ENCODE peak calls at places on chromosomes 3 and 15, in seven cellular contexts. L is esophagus muscularis mucosa, R is BJ, T is endothelial cell, K is uterus, F is heart right ventricle, I is sigmoid colon. Y is an unnamed sample.

GRCh38 chr15:60584355-60585023 is 105.5 kb upstream of the ICE2 start:
- DNase-seq in L (no peak), K (no peak), T (no peak), I (no peak), R (no peak), F (no peak), Y (no peak)

GRCh38 chr15:80856400-80856799 is 77.2 kb downstream of the CEMIP start:
- DNase-seq in I (no peak), R (no peak), F (no peak), L (no peak), K (no peak), T (no peak), Y (no peak)

GRCh38 chr15:56148099-56148498 is 95.6 kb downstream of the RFX7 start:
- DNase-seq in I (no peak), K (no peak), F (no peak), T (no peak), R (no peak), L (no peak), Y (no peak)

GRCh38 chr3:144801890-144802289 is 830.3 kb downstream of the DIPK2A start:
- DNase-seq in K (no peak), T (no peak), F (no peak), R (no peak), I (no peak), L (no peak), Y (no peak)

GRCh38 chr3:59608356-59608755 is 558.5 kb upstream of the CFAP20DC start:
- DNase-seq in L (no peak), I (no peak), T (no peak), K (no peak), F (no peak), R (no peak), Y (no peak)

GRCh38 chr3:197547206-197547605 is 8.6 kb downstream of the BDH1 start:
- DNase-seq in L (no peak), I (no peak), F (no peak), R (no peak), K (no peak), T (no peak), Y (no peak)

GRCh38 chr3:39910828-39911464 is 101.5 kb downstream of the MYRIP start:
- DNase-seq in I (no peak), L (no peak), K (no peak), F (no peak), T (no peak), R (peak; percentile 39), Y (no peak)

GRCh38 chr3:153744884-153745283 is 376.3 kb upstream of the ARHGEF26 start:
- DNase-seq in F (no peak), T (no peak), R (no peak), K (no peak), I (no peak), L (no peak), Y (no peak)

GRCh38 chr15:47801522-47801921 is 84.2 kb downstream of the SEMA6D start:
- DNase-seq in R (no peak), F (no peak), L (no peak), T (no peak), K (no peak), I (no peak), Y (no peak)

GRCh38 chr15:89368566-89369223 is 34.1 kb upstream of the POLG start:
- DNase-seq in L (no peak), F (no peak), I (no peak), R (no peak), K (no peak), T (no peak), Y (no peak)

GRCh38 chr15:70382762-70383458 is 285.2 kb upstream of the TLE3 start:
- DNase-seq in R (no peak), L (peak; percentile 50), F (no peak), T (no peak), K (no peak), I (no peak), Y (no peak)

GRCh38 chr3:168878655-168879054 is 782.9 kb upstream of the GOLIM4 start:
- DNase-seq in L (no peak), T (no peak), F (no peak), K (no peak), I (no peak), R (no peak), Y (no peak)

GRCh38 chr15:22845289-22845900 is 6.9 kb downstream of the NIPA2 start:
- DNase-seq in L (no peak), T (no peak), I (no peak), K (no peak), F (no peak), R (no peak), Y (no peak)

GRCh38 chr3:14528081-14528480 is 12.1 kb downstream of the GRIP2 start:
- DNase-seq in R (no peak), I (no peak), L (no peak), T (no peak), F (no peak), K (no peak), Y (no peak)

GRCh38 chr15:66634540-66634939 is 67.5 kb upstream of the SMAD6 start:
- DNase-seq in T (no peak), L (no peak), I (no peak), K (no peak), F (no peak), R (no peak), Y (no peak)

GRCh38 chr15:33089878-33090757 is 104.4 kb downstream of the FMN1 start:
- DNase-seq in L (no peak), R (no peak), T (no peak), F (no peak), K (no peak), I (no peak), Y (no peak)

GRCh38 chr3:186617038-186617934 is 4.4 kb downstream of the AHSG start:
- DNase-seq in T (peak; percentile 69), K (peak; percentile 70), I (peak; percentile 87), L (no peak), R (peak; percentile 91), F (peak; percentile 77), Y (peak; percentile 82)

GRCh38 chr3:186268616-186269448 is 93.2 kb downstream of the DGKG start:
- DNase-seq in T (peak; percentile 32), R (no peak), K (no peak), L (no peak), I (no peak), F (no peak), Y (no peak)

GRCh38 chr3:173622156-173622555 is 224.6 kb downstream of the NLGN1 start:
- DNase-seq in I (no peak), K (no peak), T (no peak), R (peak; percentile 88), F (no peak), L (no peak), Y (no peak)

DNA sequence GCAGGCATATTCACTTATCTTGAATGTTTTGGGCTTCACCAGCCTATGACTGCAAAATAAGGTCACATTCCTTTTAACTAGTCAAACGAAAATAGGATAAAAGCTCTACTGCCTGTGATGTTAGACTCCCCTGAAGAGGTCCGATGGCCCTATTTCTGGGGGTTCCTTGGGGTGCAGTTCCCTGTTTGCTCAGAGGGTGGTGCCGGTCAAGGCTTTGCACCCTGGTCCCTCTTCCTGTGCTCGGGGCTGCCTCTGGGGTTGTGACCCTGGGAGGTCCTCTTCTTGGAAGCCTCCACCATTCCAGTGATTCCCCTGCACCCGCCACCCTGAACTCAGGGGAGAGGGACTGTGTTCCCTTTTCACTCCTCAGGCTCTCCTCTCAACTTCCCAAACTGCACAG is 86.7 kb upstream of the ANKRD34C start:
- DNase-seq in T (no peak), K (no peak), F (no peak), L (no peak), R (no peak), I (no peak), Y (no peak)
- TF ChIP-seq CTCF in T (no peak), K (no peak), F (no peak), L (no peak), R (no peak), I (no peak), Y (peak; percentile 49)

GRCh38 chr3:52220380-52221026 is 4.9 kb downstream of the TLR9 start:
- DNase-seq in L (no peak), K (peak; percentile 89), R (no peak), T (peak; percentile 92), F (peak; percentile 87), I (peak; percentile 90), Y (peak; percentile 91)

GRCh38 chr3:52221563-52222318 is 3.7 kb downstream of the TLR9 start:
- DNase-seq in R (no peak), K (peak; percentile 34), I (no peak), T (no peak), L (no peak), F (peak; percentile 18), Y (peak; percentile 64)

GRCh38 chr3:52223449-52224408 is 1.7 kb downstream of the TLR9 start:
- DNase-seq in L (no peak), K (no peak), F (peak; percentile 3), T (no peak), I (no peak), R (no peak), Y (peak; percentile 64)

GRCh38 chr3:52221141-52221562 is 4.3 kb downstream of the TLR9 start:
- DNase-seq in F (peak; percentile 3), K (no peak), R (no peak), T (no peak), I (no peak), L (no peak), Y (no peak)

GRCh38 chr3:52222319-52223221 is 2.9 kb downstream of the TLR9 start:
- DNase-seq in L (no peak), F (peak; percentile 3), I (no peak), R (no peak), T (no peak), K (no peak), Y (peak; percentile 55)
- TF ChIP-seq CTCF in L (no peak), F (no peak), I (no peak), R (no peak), T (no peak), K (no peak), Y (no peak)

GRCh38 chr3:119352235-119352634 is 58.1 kb downstream of the ARHGAP31 start:
- DNase-seq in T (no peak), I (no peak), R (no peak), K (no peak), L (no peak), F (no peak), Y (no peak)

GRCh38 chr3:119349353-119349752 is 55.2 kb downstream of the ARHGAP31 start:
- DNase-seq in I (no peak), R (no peak), L (no peak), K (no peak), F (no peak), T (peak; percentile 35), Y (no peak)

GRCh38 chr3:119350114-119350513 is 55.9 kb downstream of the ARHGAP31 start:
- DNase-seq in T (peak; percentile 67), L (no peak), R (no peak), K (peak; percentile 27), I (no peak), F (peak; percentile 70), Y (no peak)

GRCh38 chr3:119356646-119357045 is 62.5 kb downstream of the ARHGAP31 start:
- DNase-seq in L (no peak), T (no peak), R (no peak), F (no peak), K (no peak), I (no peak), Y (no peak)

GRCh38 chr3:119352863-119353527 is 58.8 kb downstream of the ARHGAP31 start:
- DNase-seq in R (no peak), I (no peak), L (no peak), F (peak; percentile 20), T (no peak), K (no peak), Y (no peak)
- TF ChIP-seq CTCF in R (peak; percentile 43), I (no peak), L (peak; percentile 32), F (peak; percentile 57), T (no peak), K (peak; percentile 5), Y (peak; percentile 20)

GRCh38 chr3:103083848-103084631 is 649.2 kb downstream of the ZPLD1 start:
- DNase-seq in R (no peak), F (no peak), I (no peak), K (no peak), L (no peak), T (no peak), Y (no peak)

GRCh38 chr3:103085465-103085864 is 650.6 kb downstream of the ZPLD1 start:
- DNase-seq in I (no peak), T (no peak), F (no peak), K (no peak), L (no peak), R (no peak), Y (no peak)

GRCh38 chr3:103089758-103090157 is 654.9 kb downstream of the ZPLD1 start:
- DNase-seq in I (no peak), L (no peak), F (no peak), R (no peak), K (no peak), T (no peak), Y (no peak)
- TF ChIP-seq CTCF in I (no peak), L (no peak), F (no peak), R (no peak), K (no peak), T (no peak), Y (no peak)